ENCODE peak calls at places on chromosome 6, in four cellular contexts. M is iris pigment epithelial cell, E is HCT116, K is GM12864. C is an unnamed sample.

GRCh38 chr6:144162977-144163376 is 12.7 kb downstream of the STX11 start:
- DNase-seq in M (no peak), E (no peak), K (no peak), C (no peak)

GRCh38 chr6:6993503-6994237 is 114.1 kb upstream of the RREB1 start:
- DNase-seq in M (peak), E (no peak), K (no peak), C (peak)

GRCh38 chr6:122008105-122009100 is 391.0 kb upstream of the HSF2 start:
- DNase-seq in M (no peak), E (no peak), K (no peak), C (peak)

GRCh38 chr6:91407706-91408105 is 820.8 kb upstream of the MAP3K7 start:
- DNase-seq in M (no peak), E (no peak), K (no peak), C (no peak)

GRCh38 chr6:25883536-25883935 is 9.5 kb upstream of the SLC17A3 start:
- DNase-seq in M (peak), E (no peak), K (no peak), C (no peak)

GRCh38 chr6:56927538-56928453 is 27.1 kb upstream of the BEND6 start:
- DNase-seq in M (peak), E (no peak), K (no peak), C (no peak)

GRCh38 chr6:16163535-16164300 is 34.8 kb downstream of the MYLIP start:
- DNase-seq in M (peak), E (no peak), K (no peak), C (peak)

GRCh38 chr6:151962246-151962846 is 154.9 kb downstream of the ESR1 start:
- DNase-seq in M (peak), E (no peak), K (no peak), C (peak)

GRCh38 chr6:26086214-26086613 is 1.0 kb upstream of the HFE start:
- DNase-seq in M (no peak), E (no peak), K (no peak), C (no peak)

GRCh38 chr6:82022614-82023102 is 224.9 kb downstream of the IBTK start:
- DNase-seq in M (peak), E (peak), K (no peak), C (peak)

GRCh38 chr6:124999105-124999764 is 37.0 kb downstream of the RNF217 start:
- DNase-seq in M (no peak), E (no peak), K (no peak), C (no peak)

GRCh38 chr6:28980797-28981390 is 24.2 kb downstream of the ZNF311 start:
- DNase-seq in M (peak), E (peak), K (no peak), C (peak)

GRCh38 chr6:100342830-100343229 is 121.9 kb downstream of the SIM1 start:
- DNase-seq in M (peak), E (no peak), K (no peak), C (peak)

GRCh38 chr6:80165143-80165542 is 58.7 kb downstream of the BCKDHB start:
- DNase-seq in M (peak), E (no peak), K (peak), C (no peak)

GRCh38 chr6:127345521-127345920 is 2.1 kb upstream of the ECHDC1 start:
- DNase-seq in M (no peak), E (peak), K (no peak), C (no peak)

GRCh38 chr6:125789576-125790402 is 971 bp upstream of the NCOA7 start:
- DNase-seq in M (peak), E (no peak), K (no peak), C (peak)

GRCh38 chr6:15527838-15528617 is 134.8 kb downstream of the DTNBP1 start:
- DNase-seq in M (peak), E (no peak), K (no peak), C (peak)

GRCh38 chr6:35065870-35066269 is 75.3 kb downstream of the TCP11 start:
- DNase-seq in M (no peak), E (no peak), K (no peak), C (no peak)

GRCh38 chr6:32151131-32151884 is 431 bp downstream of the PRRT1 start:
- DNase-seq in M (no peak), E (no peak), K (no peak), C (no peak)

GRCh38 chr6:43115365-43115764 is 39.3 kb downstream of the PTK7 start:
- DNase-seq in M (no peak), E (no peak), K (no peak), C (no peak)

GRCh38 chr6:121435444-121436069 is at the start of gene GJA1:
- DNase-seq in M (peak), E (no peak), K (no peak), C (peak)

GRCh38 chr6:136873733-136874132 is 48.4 kb upstream of the SLC35D3 start:
- DNase-seq in M (no peak), E (peak), K (no peak), C (peak)

GRCh38 chr6:34248198-34248726 is 544 bp downstream of the SMIM29 start:
- DNase-seq in M (peak), E (no peak), K (no peak), C (peak)

GRCh38 chr6:167157414-167157813 is 366 bp downstream of the GPR31 start:
- DNase-seq in M (no peak), E (no peak), K (no peak), C (no peak)